ENCODE peak calls at places on chromosomes 13 and 19, in ten cellular contexts. C is D721Med, P is right lobe of liver, G is glutamatergic neuron, L is fibroblast of mammary gland, X is mucosa of descending colon, M is BJ, H is CD14-positive monocyte, N is WERI-Rb-1, O is AG04449. T is an unnamed sample.

GRCh38 chr13:25951831-25952230 is 100.0 kb downstream of the SHISA2 start:
- DNase-seq in M (no peak), N (no peak), X (no peak), G (no peak), L (no peak), P (no peak), H (no peak), O (no peak), C (no peak), T (no peak)

GRCh38 chr19:49272204-49272603 is 52.8 kb downstream of the SLC6A16 start:
- DNase-seq in H (no peak), G (no peak), P (no peak), C (no peak), X (no peak), O (peak), L (peak), N (no peak), M (peak), T (no peak)

GRCh38 chr13:54742984-54743383 is 1714.4 kb downstream of the OLFM4 start:
- DNase-seq in C (no peak), O (no peak), H (no peak), N (no peak), P (no peak), M (no peak), L (no peak), G (no peak), X (no peak), T (no peak)

GRCh38 chr13:48153186-48153585 is 58.3 kb upstream of the MED4 start:
- DNase-seq in L (no peak), H (no peak), P (no peak), N (no peak), O (no peak), X (no peak), M (no peak), C (no peak), G (no peak), T (no peak)

GRCh38 chr19:51410950-51411748 is 6.3 kb downstream of the SIGLEC10 start:
- DNase-seq in O (no peak), C (no peak), H (no peak), P (no peak), G (no peak), N (no peak), X (no peak), L (no peak), M (no peak), T (no peak)

GRCh38 chr19:35712910-35713845 is 4.6 kb upstream of the KMT2B start:
- DNase-seq in N (no peak), C (no peak), M (no peak), H (no peak), O (no peak), L (peak), X (no peak), P (no peak), G (no peak), T (peak)

GRCh38 chr13:33767140-33767539 is 50.8 kb upstream of the RFC3 start:
- DNase-seq in M (no peak), G (no peak), C (no peak), L (no peak), H (no peak), P (no peak), X (no peak), N (no peak), O (no peak), T (no peak)

GRCh38 chr19:53982056-53982455 is 9.4 kb upstream of the CACNG6 start:
- DNase-seq in H (no peak), M (no peak), N (no peak), X (no peak), P (no peak), L (no peak), G (no peak), O (no peak), C (no peak), T (peak)

GRCh38 chr13:110301606-110302131 is 5.3 kb downstream of the COL4A1 start:
- DNase-seq in M (no peak), L (peak), C (no peak), H (no peak), O (peak), X (no peak), N (no peak), P (no peak), G (no peak), T (no peak)

DNA sequence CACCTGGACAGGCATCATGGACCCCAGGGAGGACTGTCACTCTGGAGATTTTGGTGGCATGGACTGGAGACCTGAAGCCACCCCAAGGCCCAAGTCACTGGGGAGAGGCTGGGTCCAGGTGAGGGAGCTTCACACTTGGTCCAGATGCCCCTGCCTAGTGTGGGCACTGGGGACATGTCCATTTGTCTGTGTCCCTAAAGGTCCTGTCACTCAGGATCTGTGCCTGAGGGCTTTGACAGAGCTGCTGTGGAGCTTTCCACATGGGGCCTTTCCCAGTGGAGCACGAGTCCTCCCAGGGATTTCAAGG is 40.5 kb upstream of the CEACAM8 start:
- DNase-seq in X (no peak), L (no peak), P (no peak), M (no peak), N (no peak), O (no peak), G (no peak), C (no peak), H (no peak), T (no peak)
- TF ChIP-seq CTCF in X (no peak), L (no peak), P (no peak), M (no peak), N (no peak), O (no peak), G (peak), C (no peak), H (peak), T (no peak)

GRCh38 chr13:58960909-58961308 is 1202.8 kb downstream of the DIAPH3 start:
- DNase-seq in O (no peak), H (no peak), M (no peak), C (no peak), X (no peak), N (no peak), G (no peak), P (no peak), L (peak), T (no peak)
- TF ChIP-seq CTCF in O (no peak), H (no peak), M (no peak), C (peak), X (no peak), N (no peak), G (peak), P (peak), L (no peak), T (no peak)

GRCh38 chr13:99605417-99606321 is 104.4 kb downstream of the TM9SF2 start:
- DNase-seq in P (peak), L (peak), X (peak), M (no peak), O (no peak), G (peak), H (no peak), N (peak), C (no peak), T (peak)
- TF ChIP-seq CTCF in P (peak), L (no peak), X (peak), M (peak), O (peak), G (no peak), H (no peak), N (peak), C (no peak), T (no peak)

DNA sequence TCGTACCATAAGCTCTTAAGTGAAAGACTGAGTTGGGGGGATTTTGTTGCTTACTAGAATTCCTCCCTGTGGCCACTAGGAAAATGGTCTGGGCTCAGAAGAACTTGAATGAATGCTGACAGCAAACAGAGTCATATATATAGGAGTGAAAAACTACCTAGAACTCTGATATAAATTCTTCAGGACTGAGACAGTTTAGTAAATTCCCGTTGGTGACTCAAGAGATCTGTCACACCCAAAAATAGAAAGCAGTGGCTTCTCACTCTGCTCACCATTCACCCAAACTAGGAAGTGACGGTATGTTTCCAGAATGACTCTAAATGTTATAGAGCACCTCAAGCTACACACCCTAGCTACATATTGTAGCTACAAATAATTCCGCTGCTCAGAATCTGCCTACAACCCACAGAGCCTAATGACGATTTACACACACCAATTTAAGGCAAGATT is 116.2 kb downstream of the TBC1D4 start:
- DNase-seq in C (no peak), X (no peak), N (no peak), G (no peak), P (no peak), O (no peak), M (peak), H (no peak), L (peak), T (peak)
- TF ChIP-seq CTCF in C (no peak), X (no peak), N (no peak), G (no peak), P (no peak), O (no peak), M (peak), H (no peak), L (peak), T (no peak)

GRCh38 chr19:17103177-17103576 is 27.6 kb downstream of the MYO9B start:
- DNase-seq in X (no peak), L (peak), G (peak), P (no peak), M (no peak), O (no peak), N (peak), H (no peak), C (no peak), T (no peak)

GRCh38 chr19:17105548-17105947 is 30.0 kb downstream of the MYO9B start:
- DNase-seq in L (no peak), C (no peak), O (no peak), G (no peak), P (no peak), N (no peak), H (no peak), X (no peak), M (no peak), T (peak)

GRCh38 chr19:17104679-17105078 is 29.1 kb downstream of the MYO9B start:
- DNase-seq in L (no peak), P (no peak), M (no peak), G (no peak), C (no peak), N (no peak), H (no peak), O (no peak), X (no peak), T (peak)

GRCh38 chr19:17098326-17098725 is 22.7 kb downstream of the MYO9B start:
- DNase-seq in G (no peak), H (no peak), P (no peak), M (no peak), O (no peak), L (no peak), C (no peak), N (no peak), X (no peak), T (no peak)

GRCh38 chr19:17101686-17102628 is 26.4 kb downstream of the MYO9B start:
- DNase-seq in G (no peak), N (no peak), O (no peak), P (no peak), H (no peak), M (no peak), C (no peak), L (no peak), X (no peak), T (no peak)
- TF ChIP-seq CTCF in G (no peak), N (no peak), O (no peak), P (no peak), H (no peak), M (no peak), C (no peak), L (no peak), X (no peak), T (no peak)

GRCh38 chr13:95624020-95624419 is 20.5 kb downstream of the DZIP1 start:
- DNase-seq in G (no peak), P (no peak), X (no peak), N (no peak), L (peak), M (no peak), O (no peak), C (no peak), H (no peak), T (peak)
- TF ChIP-seq CTCF in G (peak), P (peak), X (peak), N (peak), L (peak), M (peak), O (peak), C (peak), H (peak), T (peak)

GRCh38 chr13:31409678-31410356 is 210.0 kb downstream of the B3GLCT start:
- DNase-seq in C (no peak), O (no peak), N (no peak), G (no peak), M (no peak), L (peak), H (no peak), X (no peak), P (no peak), T (no peak)
- TF ChIP-seq CTCF in C (peak), O (no peak), N (no peak), G (no peak), M (peak), L (peak), H (no peak), X (no peak), P (no peak), T (no peak)

GRCh38 chr19:17026706-17027427 is at the start of gene CPAMD8:
- DNase-seq in P (no peak), C (no peak), G (no peak), N (no peak), L (no peak), M (no peak), H (no peak), O (no peak), X (no peak), T (no peak)
- TF ChIP-seq CTCF in P (no peak), C (no peak), G (no peak), N (no peak), L (no peak), M (no peak), H (no peak), O (no peak), X (no peak), T (no peak)